ENCODE peak calls at places on chromosomes 6 and 20, in ten cellular contexts. B is naive B cell; W is T-helper 1 cell; S is thoracic aorta; T is activated CD8-positive, alpha-beta memory T cell treated with anti-CD3 and anti-CD28 coated beads for 48 hours; U is MV-4-11; Y is NCI-H1105; I is GM04503; K is HuH-7; F is iris pigment epithelial cell. G is an unnamed sample.

GRCh38 chr6:31763617-31763940 is 1.1 kb downstream of the SAPCD1 start:
- DNase-seq in U (no peak), B (no peak), I (peak), K (no peak), F (peak), Y (no peak), W (no peak), T (no peak), S (no peak), G (no peak)

GRCh38 chr6:112752791-112753190 is 405.7 kb downstream of the RFPL4B start:
- DNase-seq in K (no peak), Y (no peak), I (no peak), T (no peak), U (no peak), S (no peak), F (peak), W (no peak), B (no peak), G (no peak)

GRCh38 chr6:139753198-139753861 is 378.9 kb upstream of the CITED2 start:
- DNase-seq in U (no peak), F (peak), T (no peak), I (peak), S (no peak), B (no peak), K (no peak), Y (no peak), W (no peak), G (no peak)

GRCh38 chr6:50849781-50850180 is 31.1 kb downstream of the TFAP2B start:
- DNase-seq in Y (no peak), K (no peak), B (no peak), U (no peak), W (no peak), T (no peak), I (no peak), F (no peak), S (no peak), G (no peak)

GRCh38 chr6:117920493-117920845 is 13.4 kb downstream of the SLC35F1 start:
- DNase-seq in B (no peak), W (no peak), I (no peak), T (no peak), S (no peak), F (no peak), Y (no peak), U (no peak), K (peak), G (no peak)

GRCh38 chr6:159691133-159691962 is 1.7 kb downstream of the SOD2 start:
- DNase-seq in K (peak), F (peak), U (peak), S (no peak), B (peak), W (peak), Y (peak), I (peak), T (no peak), G (peak)

GRCh38 chr6:133241901-133242760 is 974 bp downstream of the EYA4 start:
- DNase-seq in W (no peak), T (no peak), S (no peak), I (no peak), U (no peak), B (no peak), Y (no peak), K (peak), F (peak), G (no peak)

GRCh38 chr6:14983599-14984296 is 262.1 kb upstream of the JARID2 start:
- DNase-seq in I (no peak), Y (no peak), T (no peak), U (peak), K (no peak), W (no peak), F (no peak), B (no peak), S (no peak), G (no peak)

GRCh38 chr6:83055366-83055964 is 10.2 kb downstream of the UBE3D start:
- DNase-seq in B (peak), U (peak), F (peak), Y (no peak), S (no peak), K (peak), I (no peak), W (peak), T (no peak), G (peak)

GRCh38 chr20:49344975-49345374 is 67.1 kb upstream of the ZNFX1 start:
- DNase-seq in S (peak), U (no peak), Y (no peak), B (no peak), W (no peak), T (no peak), F (peak), K (no peak), I (peak), G (peak)

G was measured in AG09319.